ENCODE peak calls at places on chromosomes 1 and 21, in ten cellular contexts. One of them, this sample, is unnamed.

GRCh38 chr1:201647722-201648065 is 108.8 kb downstream of the NAV1 start:
- DNase-seq in body of pancreas: no peak
- DNase-seq in breast epithelium: no peak
- DNase-seq in ovary: no peak
- DNase-seq in A549: no peak
- DNase-seq in adrenal gland: no peak
- DNase-seq in stomach: no peak
- DNase-seq in uterus: no peak
- DNase-seq in tibial nerve: no peak
- DNase-seq in K562: no peak
- DNase-seq in this sample: no peak

GRCh38 chr1:78250201-78250600 is 204.4 kb downstream of the GIPC2 start:
- DNase-seq in body of pancreas: no peak
- DNase-seq in breast epithelium: no peak
- DNase-seq in ovary: no peak
- DNase-seq in A549: no peak
- DNase-seq in adrenal gland: no peak
- DNase-seq in stomach: no peak
- DNase-seq in uterus: no peak
- DNase-seq in tibial nerve: no peak
- DNase-seq in K562: no peak
- DNase-seq in this sample: no peak

GRCh38 chr1:205068457-205069035 is 15.7 kb downstream of the TMEM81 start:
- DNase-seq in body of pancreas: no peak
- DNase-seq in breast epithelium: no peak
- DNase-seq in ovary: no peak
- DNase-seq in A549: no peak
- DNase-seq in adrenal gland: no peak
- DNase-seq in stomach: no peak
- DNase-seq in uterus: no peak
- DNase-seq in tibial nerve: no peak
- DNase-seq in K562: no peak
- DNase-seq in this sample: no peak

GRCh38 chr1:228804640-228805413 is 69.5 kb downstream of the RHOU start:
- DNase-seq in body of pancreas: no peak
- DNase-seq in breast epithelium: no peak
- DNase-seq in ovary: peak
- DNase-seq in A549: no peak
- DNase-seq in adrenal gland: no peak
- DNase-seq in stomach: peak
- DNase-seq in uterus: peak
- DNase-seq in tibial nerve: no peak
- DNase-seq in K562: no peak
- DNase-seq in this sample: no peak

GRCh38 chr1:45493116-45493697 is 2.2 kb upstream of the TESK2 start:
- DNase-seq in body of pancreas: peak
- DNase-seq in breast epithelium: no peak
- DNase-seq in ovary: no peak
- DNase-seq in A549: peak
- DNase-seq in adrenal gland: peak
- DNase-seq in stomach: peak
- DNase-seq in uterus: no peak
- DNase-seq in tibial nerve: no peak
- DNase-seq in K562: peak
- DNase-seq in this sample: peak

GRCh38 chr1:168623003-168623828 is 46.8 kb downstream of the XCL1 start:
- DNase-seq in body of pancreas: no peak
- DNase-seq in breast epithelium: no peak
- DNase-seq in ovary: no peak
- DNase-seq in A549: peak
- DNase-seq in adrenal gland: peak
- DNase-seq in stomach: no peak
- DNase-seq in uterus: no peak
- DNase-seq in tibial nerve: no peak
- DNase-seq in K562: peak
- DNase-seq in this sample: no peak

GRCh38 chr1:38089712-38090360 is 43.2 kb upstream of the POU3F1 start:
- DNase-seq in body of pancreas: no peak
- DNase-seq in breast epithelium: no peak
- DNase-seq in ovary: no peak
- DNase-seq in A549: no peak
- DNase-seq in adrenal gland: no peak
- DNase-seq in stomach: no peak
- DNase-seq in uterus: no peak
- DNase-seq in tibial nerve: no peak
- DNase-seq in K562: no peak
- DNase-seq in this sample: no peak

GRCh38 chr1:9350011-9350907 is 57.6 kb downstream of the SPSB1 start:
- DNase-seq in body of pancreas: no peak
- DNase-seq in breast epithelium: no peak
- DNase-seq in ovary: no peak
- DNase-seq in A549: no peak
- DNase-seq in adrenal gland: no peak
- DNase-seq in stomach: no peak
- DNase-seq in uterus: no peak
- DNase-seq in tibial nerve: no peak
- DNase-seq in K562: no peak
- DNase-seq in this sample: no peak

GRCh38 chr1:44645466-44646244 is 28.6 kb downstream of the TMEM53 start:
- DNase-seq in body of pancreas: no peak
- DNase-seq in breast epithelium: no peak
- DNase-seq in ovary: peak
- DNase-seq in A549: no peak
- DNase-seq in adrenal gland: peak
- DNase-seq in stomach: peak
- DNase-seq in uterus: peak
- DNase-seq in tibial nerve: no peak
- DNase-seq in K562: no peak
- DNase-seq in this sample: no peak

GRCh38 chr1:43716559-43717281 is 9.4 kb downstream of the ST3GAL3 start:
- DNase-seq in body of pancreas: no peak
- DNase-seq in breast epithelium: no peak
- DNase-seq in ovary: no peak
- DNase-seq in A549: no peak
- DNase-seq in adrenal gland: no peak
- DNase-seq in stomach: no peak
- DNase-seq in uterus: no peak
- DNase-seq in tibial nerve: no peak
- DNase-seq in K562: no peak
- DNase-seq in this sample: no peak

GRCh38 chr1:221913351-221913750 is 171.5 kb upstream of the DUSP10 start:
- DNase-seq in body of pancreas: no peak
- DNase-seq in breast epithelium: no peak
- DNase-seq in ovary: no peak
- DNase-seq in A549: no peak
- DNase-seq in adrenal gland: no peak
- DNase-seq in stomach: no peak
- DNase-seq in uterus: no peak
- DNase-seq in tibial nerve: no peak
- DNase-seq in K562: no peak
- DNase-seq in this sample: no peak

GRCh38 chr1:72489801-72490200 is 207.5 kb upstream of the NEGR1 start:
- DNase-seq in body of pancreas: no peak
- DNase-seq in breast epithelium: no peak
- DNase-seq in ovary: no peak
- DNase-seq in A549: no peak
- DNase-seq in adrenal gland: no peak
- DNase-seq in stomach: no peak
- DNase-seq in uterus: no peak
- DNase-seq in tibial nerve: no peak
- DNase-seq in K562: no peak
- DNase-seq in this sample: no peak

GRCh38 chr1:53376041-53376461 is 48.2 kb upstream of the LRP8 start:
- DNase-seq in body of pancreas: no peak
- DNase-seq in breast epithelium: no peak
- DNase-seq in ovary: peak
- DNase-seq in A549: no peak
- DNase-seq in adrenal gland: peak
- DNase-seq in stomach: peak
- DNase-seq in uterus: peak
- DNase-seq in tibial nerve: no peak
- DNase-seq in K562: no peak
- DNase-seq in this sample: no peak

GRCh38 chr1:93123141-93123783 is 44.2 kb downstream of the MTF2 start:
- DNase-seq in body of pancreas: no peak
- DNase-seq in breast epithelium: no peak
- DNase-seq in ovary: no peak
- DNase-seq in A549: no peak
- DNase-seq in adrenal gland: no peak
- DNase-seq in stomach: no peak
- DNase-seq in uterus: no peak
- DNase-seq in tibial nerve: no peak
- DNase-seq in K562: no peak
- DNase-seq in this sample: no peak

GRCh38 chr1:45272943-45273342 is 53.8 kb upstream of the HPDL start:
- DNase-seq in body of pancreas: no peak
- DNase-seq in breast epithelium: no peak
- DNase-seq in ovary: no peak
- DNase-seq in A549: no peak
- DNase-seq in adrenal gland: no peak
- DNase-seq in stomach: no peak
- DNase-seq in uterus: no peak
- DNase-seq in tibial nerve: no peak
- DNase-seq in K562: no peak
- DNase-seq in this sample: no peak

GRCh38 chr21:38712076-38712475 is 93.7 kb upstream of the ETS2 start:
- DNase-seq in body of pancreas: no peak
- DNase-seq in breast epithelium: no peak
- DNase-seq in ovary: no peak
- DNase-seq in A549: peak
- DNase-seq in adrenal gland: no peak
- DNase-seq in stomach: no peak
- DNase-seq in uterus: peak
- DNase-seq in tibial nerve: no peak
- DNase-seq in K562: peak
- DNase-seq in this sample: peak

DNA sequence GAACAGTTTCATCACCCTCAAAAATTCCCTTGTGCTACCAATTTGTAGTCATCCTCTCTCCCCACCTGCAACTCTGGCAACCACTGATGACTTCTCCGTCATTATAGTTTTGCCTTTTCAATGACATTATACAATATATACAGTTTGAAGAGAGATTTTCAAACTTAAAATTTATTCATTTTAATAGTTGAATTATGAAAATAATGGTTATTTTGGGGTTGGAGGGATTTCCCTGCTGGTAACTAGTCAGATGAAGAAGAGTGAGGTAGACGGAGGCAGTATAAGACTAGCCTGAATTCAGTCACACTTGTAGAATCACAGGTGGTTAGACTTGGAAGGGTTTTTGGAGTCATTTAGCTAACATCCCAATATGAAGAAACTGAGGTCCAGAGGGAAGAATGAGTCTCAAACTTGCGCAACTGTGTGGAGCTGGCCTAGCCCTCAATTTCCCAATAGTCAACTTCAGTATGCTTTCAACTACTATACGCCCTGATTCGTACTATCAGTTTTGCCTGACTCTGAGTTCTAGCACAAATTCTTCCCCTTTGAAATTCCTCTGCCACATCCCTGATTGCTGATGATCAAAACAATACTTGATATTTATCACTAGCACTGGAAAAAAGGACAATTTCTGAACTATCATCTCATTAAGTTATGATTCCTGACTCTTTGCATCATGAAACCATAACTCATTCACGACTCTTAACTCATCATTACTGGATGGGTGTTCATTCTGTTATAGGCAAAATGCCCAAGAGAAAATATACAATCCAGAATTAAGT is 54.2 kb downstream of the VANGL2 start:
- DNase-seq in body of pancreas: no peak
- DNase-seq in breast epithelium: no peak
- DNase-seq in ovary: no peak
- DNase-seq in A549: no peak
- DNase-seq in adrenal gland: no peak
- DNase-seq in stomach: no peak
- DNase-seq in uterus: no peak
- DNase-seq in tibial nerve: no peak
- DNase-seq in K562: no peak
- DNase-seq in this sample: no peak
- TF ChIP-seq POLR2A in body of pancreas: no peak
- TF ChIP-seq POLR2A in breast epithelium: no peak
- TF ChIP-seq POLR2A in ovary: no peak
- TF ChIP-seq POLR2A in A549: no peak
- TF ChIP-seq POLR2A in adrenal gland: no peak
- TF ChIP-seq POLR2A in stomach: no peak
- TF ChIP-seq POLR2A in uterus: no peak
- TF ChIP-seq POLR2A in tibial nerve: no peak
- TF ChIP-seq POLR2A in K562: no peak
- TF ChIP-seq POLR2A in this sample: no peak

DNA sequence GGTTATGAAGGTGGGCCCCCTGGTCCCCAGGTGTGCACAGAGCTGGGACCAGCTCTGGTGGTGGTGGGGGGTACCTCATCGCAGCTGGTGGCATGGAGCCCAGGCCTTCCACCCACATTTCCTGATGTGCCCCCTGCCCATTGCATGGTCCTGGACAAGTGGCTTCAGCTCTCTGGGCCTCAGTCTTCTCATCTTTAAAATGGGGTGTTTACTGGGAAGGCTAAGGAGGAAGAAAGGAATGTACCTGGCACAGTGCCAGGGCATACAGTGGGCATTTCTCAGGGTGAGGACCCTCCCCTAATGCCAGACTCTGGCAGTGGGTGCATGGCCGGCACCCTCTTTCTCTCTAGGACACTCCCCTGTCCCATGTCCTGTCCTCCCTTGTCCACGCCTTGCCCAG is 7.5 kb downstream of the CLCNKB start:
- DNase-seq in body of pancreas: no peak
- DNase-seq in breast epithelium: no peak
- DNase-seq in ovary: no peak
- DNase-seq in A549: no peak
- DNase-seq in adrenal gland: no peak
- DNase-seq in stomach: no peak
- DNase-seq in uterus: no peak
- DNase-seq in tibial nerve: no peak
- DNase-seq in K562: no peak
- DNase-seq in this sample: no peak
- TF ChIP-seq POLR2A in body of pancreas: no peak
- TF ChIP-seq POLR2A in breast epithelium: no peak
- TF ChIP-seq POLR2A in ovary: no peak
- TF ChIP-seq POLR2A in A549: no peak
- TF ChIP-seq POLR2A in adrenal gland: no peak
- TF ChIP-seq POLR2A in stomach: no peak
- TF ChIP-seq POLR2A in uterus: no peak
- TF ChIP-seq POLR2A in tibial nerve: no peak
- TF ChIP-seq POLR2A in K562: no peak
- TF ChIP-seq POLR2A in this sample: no peak

GRCh38 chr1:3902546-3902945 is 2.5 kb upstream of the C1orf174 start:
- DNase-seq in body of pancreas: no peak
- DNase-seq in breast epithelium: no peak
- DNase-seq in ovary: no peak
- DNase-seq in A549: no peak
- DNase-seq in adrenal gland: no peak
- DNase-seq in stomach: no peak
- DNase-seq in uterus: no peak
- DNase-seq in tibial nerve: no peak
- DNase-seq in K562: no peak
- DNase-seq in this sample: no peak
- TF ChIP-seq POLR2A in body of pancreas: no peak
- TF ChIP-seq POLR2A in breast epithelium: no peak
- TF ChIP-seq POLR2A in ovary: no peak
- TF ChIP-seq POLR2A in A549: no peak
- TF ChIP-seq POLR2A in adrenal gland: no peak
- TF ChIP-seq POLR2A in stomach: no peak
- TF ChIP-seq POLR2A in uterus: no peak
- TF ChIP-seq POLR2A in tibial nerve: no peak
- TF ChIP-seq POLR2A in K562: no peak
- TF ChIP-seq POLR2A in this sample: no peak

GRCh38 chr1:231040019-231040799 is at the start of gene FAM89A:
- DNase-seq in body of pancreas: peak
- DNase-seq in breast epithelium: peak
- DNase-seq in ovary: peak
- DNase-seq in A549: peak
- DNase-seq in adrenal gland: peak
- DNase-seq in stomach: peak
- DNase-seq in uterus: peak
- DNase-seq in tibial nerve: peak
- DNase-seq in K562: peak
- DNase-seq in this sample: peak
- TF ChIP-seq POLR2A in body of pancreas: peak
- TF ChIP-seq POLR2A in breast epithelium: no peak
- TF ChIP-seq POLR2A in ovary: peak
- TF ChIP-seq POLR2A in A549: peak
- TF ChIP-seq POLR2A in adrenal gland: no peak
- TF ChIP-seq POLR2A in stomach: no peak
- TF ChIP-seq POLR2A in uterus: no peak
- TF ChIP-seq POLR2A in tibial nerve: no peak
- TF ChIP-seq POLR2A in K562: peak
- TF ChIP-seq POLR2A in this sample: peak